ENCODE peak calls at places on chromosomes 7 and 10, in four cellular contexts. J is DMS79 treated with DMSO at 0.1 percent for 48 hours; X is body of pancreas; H is activated T-helper 9 cell treated with anti-CD3 and anti-CD28 coated beads, Interleukin-2, amount 50 U/mL, for 16 hours. V is an unnamed sample.

GRCh38 chr7:26685636-26686035 is 178.8 kb downstream of the SKAP2 start:
- DNase-seq in X (no peak), J (no peak), H (no peak), V (no peak)

GRCh38 chr7:130400120-130400572 is 19.9 kb downstream of the CPA1 start:
- DNase-seq in X (no peak), H (no peak), J (no peak), V (no peak)

GRCh38 chr7:112201421-112201820 is 4.8 kb downstream of the DOCK4 start:
- DNase-seq in X (no peak), H (no peak), J (no peak), V (no peak)

GRCh38 chr10:3781458-3782098 is 3.4 kb downstream of the KLF6 start:
- DNase-seq in X (peak; percentile 64), H (no peak), J (no peak), V (no peak)

GRCh38 chr10:72038458-72039001 is 49.8 kb downstream of the SPOCK2 start:
- DNase-seq in X (no peak), J (no peak), H (no peak), V (no peak)

GRCh38 chr7:118949031-118949430 is 724.5 kb downstream of the ANKRD7 start:
- DNase-seq in H (no peak), X (no peak), J (no peak), V (no peak)

GRCh38 chr7:4070214-4070613 is 611.9 kb upstream of the FOXK1 start:
- DNase-seq in H (no peak), J (no peak), X (no peak), V (no peak)

GRCh38 chr10:89360153-89360552 is 17.7 kb upstream of the IFIT1B start:
- DNase-seq in X (no peak), H (no peak), J (no peak), V (no peak)

GRCh38 chr7:43469051-43469450 is 113.9 kb upstream of the STK17A start:
- DNase-seq in X (no peak), H (no peak), J (no peak), V (no peak)

GRCh38 chr7:30968747-30969603 is 5.2 kb downstream of the GHRHR start:
- DNase-seq in J (no peak), H (no peak), X (no peak), V (no peak)

GRCh38 chr10:100436255-100436654 is 26.6 kb upstream of the WNT8B start:
- DNase-seq in H (no peak), J (no peak), X (no peak), V (no peak)

GRCh38 chr10:70289739-70290138 is 5.9 kb upstream of the NPFFR1 start:
- DNase-seq in J (no peak), H (no peak), X (no peak), V (no peak)